ENCODE peak calls at places on chromosomes 6 and 20, in four cellular contexts. B, I, D and X are unnamed samples.
A peak's percentile ranks its signal among the peaks of the same experiment; 100 is the strongest.

GRCh38 chr6:97322226-97322625 is 39.2 kb upstream of the MMS22L start:
- DNase-seq in I (no peak), B (no peak), D (no peak), X (no peak)

GRCh38 chr6:10465633-10466499 is 51.0 kb upstream of the TFAP2A start:
- DNase-seq in B (peak; percentile 47), I (peak; percentile 85), D (no peak), X (peak; percentile 28)

GRCh38 chr6:145031962-145032361 is 703.4 kb downstream of the EPM2A start:
- DNase-seq in D (no peak), I (no peak), B (no peak), X (no peak)

GRCh38 chr20:25238319-25239037 is 9.4 kb upstream of the PYGB start:
- DNase-seq in B (no peak), I (no peak), D (no peak), X (peak; percentile 73)

GRCh38 chr20:5741089-5741488 is 9.1 kb upstream of the SHLD1 start:
- DNase-seq in B (peak; percentile 55), I (no peak), D (no peak), X (peak; percentile 76)

GRCh38 chr6:112485140-112485539 is 138.0 kb downstream of the RFPL4B start:
- DNase-seq in I (no peak), D (no peak), B (no peak), X (no peak)

GRCh38 chr6:136774228-136775041 is 17.8 kb downstream of the MAP3K5 start:
- DNase-seq in D (no peak), B (no peak), I (no peak), X (peak; percentile 85)

GRCh38 chr20:61939691-61940360 is 125.9 kb downstream of the TAF4 start:
- DNase-seq in I (peak; percentile 33), D (no peak), B (no peak), X (no peak)

GRCh38 chr20:699811-700338 is 24.3 kb upstream of the SCRT2 start:
- DNase-seq in D (no peak), B (no peak), I (no peak), X (no peak)

GRCh38 chr6:39876826-39877225 is 57.4 kb downstream of the MOCS1 start:
- DNase-seq in B (no peak), I (no peak), D (no peak), X (no peak)

GRCh38 chr20:11452326-11452725 is 465.4 kb upstream of the BTBD3 start:
- DNase-seq in D (no peak), B (no peak), I (no peak), X (peak; percentile 59)

GRCh38 chr20:32902456-32903420 is 44.0 kb downstream of the EFCAB8 start:
- DNase-seq in B (peak; percentile 70), D (no peak), I (peak; percentile 72), X (peak; percentile 41)

GRCh38 chr6:24980507-24981384 is 45.0 kb upstream of the RIPOR2 start:
- DNase-seq in D (no peak), B (no peak), I (peak; percentile 65), X (no peak)

GRCh38 chr20:62544505-62545055 is 68.8 kb upstream of the GATA5 start:
- DNase-seq in I (no peak), D (no peak), B (no peak), X (no peak)

GRCh38 chr6:9896806-9897205 is 518.1 kb downstream of the TFAP2A start:
- DNase-seq in B (no peak), D (no peak), I (no peak), X (no peak)

GRCh38 chr6:14309516-14309915 is 191.9 kb downstream of the CD83 start:
- DNase-seq in B (no peak), I (no peak), D (no peak), X (no peak)

GRCh38 chr6:152127429-152128165 is 320.1 kb downstream of the ESR1 start:
- DNase-seq in I (no peak), D (no peak), B (no peak), X (no peak)

GRCh38 chr20:35845561-35845960 is 73.7 kb downstream of the PHF20 start:
- DNase-seq in D (no peak), B (no peak), I (no peak), X (peak; percentile 50)

GRCh38 chr20:2103454-2104153 is 2.0 kb downstream of the STK35 start:
- DNase-seq in B (peak; percentile 18), I (no peak), D (no peak), X (no peak)

GRCh38 chr6:33874136-33874535 is 70.3 kb upstream of the MLN start:
- DNase-seq in D (no peak), B (no peak), I (no peak), X (no peak)

GRCh38 chr6:116405147-116405546 is 34.4 kb downstream of the DSE start:
- DNase-seq in B (no peak), I (no peak), D (peak; percentile 82), X (peak; percentile 84)

GRCh38 chr6:80618953-80619352 is 512.5 kb downstream of the BCKDHB start:
- DNase-seq in D (no peak), B (no peak), I (no peak), X (peak; percentile 63)

GRCh38 chr20:21339499-21339898 is 36.4 kb downstream of the XRN2 start:
- DNase-seq in D (no peak), I (no peak), B (no peak), X (peak; percentile 3)

GRCh38 chr6:136654086-136654485 is 103.9 kb upstream of the MAP7 start:
- DNase-seq in B (no peak), D (no peak), I (no peak), X (no peak)

GRCh38 chr6:152952866-152953509 is 29.9 kb downstream of the FBXO5 start:
- DNase-seq in I (no peak), B (no peak), D (no peak), X (peak; percentile 63)

GRCh38 chr20:38870733-38871559 is 55.3 kb upstream of the FAM83D start:
- DNase-seq in D (no peak), B (no peak), I (no peak), X (peak; percentile 1)

GRCh38 chr6:13045676-13046075 is 282.7 kb downstream of the TBC1D7 start:
- DNase-seq in D (no peak), B (no peak), I (no peak), X (no peak)

GRCh38 chr20:45343867-45344721 is 4.1 kb downstream of the SDC4 start:
- DNase-seq in I (no peak), D (no peak), B (peak; percentile 35), X (peak; percentile 93)

GRCh38 chr6:143406673-143407072 is 43.8 kb downstream of the ADAT2 start:
- DNase-seq in I (no peak), B (no peak), D (no peak), X (no peak)

GRCh38 chr6:143410859-143411270 is 39.6 kb downstream of the ADAT2 start:
- DNase-seq in I (no peak), D (no peak), B (no peak), X (peak; percentile 54)

GRCh38 chr6:143405381-143406154 is 44.9 kb downstream of the ADAT2 start:
- DNase-seq in B (no peak), I (no peak), D (no peak), X (peak; percentile 35)

GRCh38 chr6:143408787-143409162 is 41.7 kb downstream of the ADAT2 start:
- DNase-seq in B (no peak), D (no peak), I (no peak), X (no peak)

DNA sequence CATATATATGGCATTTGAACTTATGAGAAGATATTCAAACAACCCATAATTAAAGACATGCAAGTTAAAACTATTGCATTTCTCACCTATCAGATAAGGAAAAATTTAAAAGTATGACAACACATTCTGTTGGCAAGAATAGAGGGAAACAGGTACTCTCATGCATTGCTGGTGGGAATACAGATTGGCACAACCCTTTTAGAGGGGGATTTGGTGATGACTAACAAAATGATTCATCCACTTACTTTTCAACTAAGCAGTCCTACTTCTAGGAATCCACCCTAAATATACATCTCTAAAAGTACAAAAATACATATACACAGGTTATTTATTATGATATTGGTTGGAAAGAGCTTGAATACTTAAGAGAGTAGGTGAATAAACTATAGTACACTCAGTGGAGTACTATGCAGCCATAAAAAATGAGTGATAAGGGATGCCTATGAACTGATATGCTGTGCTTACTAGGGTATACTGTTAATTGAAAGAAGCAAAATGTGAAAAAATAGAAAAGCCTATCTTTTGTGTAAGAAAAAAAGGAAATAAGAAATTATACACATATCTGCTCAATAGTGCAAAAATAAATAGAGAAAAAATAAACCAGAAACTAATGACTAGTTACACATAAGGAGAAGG is 42.2 kb downstream of the ADAT2 start:
- DNase-seq in D (no peak), B (no peak), I (no peak), X (no peak)
- TF ChIP-seq POLR2A in D (no peak), B (no peak), I (no peak), X (no peak)

GRCh38 chr6:20866038-20866437 is 331.8 kb downstream of the CDKAL1 start:
- DNase-seq in B (no peak), D (no peak), I (no peak), X (no peak)

GRCh38 chr6:20868397-20869185 is 334.3 kb downstream of the CDKAL1 start:
- DNase-seq in D (no peak), B (no peak), I (no peak), X (no peak)

GRCh38 chr6:20861479-20861878 is 327.2 kb downstream of the CDKAL1 start:
- DNase-seq in B (no peak), I (no peak), D (no peak), X (no peak)

GRCh38 chr6:20870493-20870892 is 336.2 kb downstream of the CDKAL1 start:
- DNase-seq in D (no peak), B (no peak), I (no peak), X (no peak)

GRCh38 chr6:20866940-20867630 is 332.8 kb downstream of the CDKAL1 start:
- DNase-seq in D (no peak), I (no peak), B (no peak), X (peak; percentile 68)
- TF ChIP-seq CHD1 in D (no peak), I (no peak), B (no peak), X (no peak)

GRCh38 chr20:16366548-16366947 is 206.7 kb downstream of the KIF16B start:
- DNase-seq in B (no peak), D (no peak), I (no peak), X (no peak)

GRCh38 chr20:16369441-16369840 is 203.8 kb downstream of the KIF16B start:
- DNase-seq in B (no peak), D (no peak), I (no peak), X (no peak)

GRCh38 chr20:16367948-16368560 is 205.2 kb downstream of the KIF16B start:
- DNase-seq in D (no peak), B (no peak), I (no peak), X (no peak)

GRCh38 chr20:16363832-16364687 is 209.2 kb downstream of the KIF16B start:
- DNase-seq in D (no peak), B (no peak), I (no peak), X (no peak)

GRCh38 chr20:16368645-16369292 is 204.5 kb downstream of the KIF16B start:
- DNase-seq in I (no peak), B (no peak), D (no peak), X (peak; percentile 78)
- TF ChIP-seq POLR2A in I (no peak), B (no peak), D (no peak), X (no peak)

DNA sequence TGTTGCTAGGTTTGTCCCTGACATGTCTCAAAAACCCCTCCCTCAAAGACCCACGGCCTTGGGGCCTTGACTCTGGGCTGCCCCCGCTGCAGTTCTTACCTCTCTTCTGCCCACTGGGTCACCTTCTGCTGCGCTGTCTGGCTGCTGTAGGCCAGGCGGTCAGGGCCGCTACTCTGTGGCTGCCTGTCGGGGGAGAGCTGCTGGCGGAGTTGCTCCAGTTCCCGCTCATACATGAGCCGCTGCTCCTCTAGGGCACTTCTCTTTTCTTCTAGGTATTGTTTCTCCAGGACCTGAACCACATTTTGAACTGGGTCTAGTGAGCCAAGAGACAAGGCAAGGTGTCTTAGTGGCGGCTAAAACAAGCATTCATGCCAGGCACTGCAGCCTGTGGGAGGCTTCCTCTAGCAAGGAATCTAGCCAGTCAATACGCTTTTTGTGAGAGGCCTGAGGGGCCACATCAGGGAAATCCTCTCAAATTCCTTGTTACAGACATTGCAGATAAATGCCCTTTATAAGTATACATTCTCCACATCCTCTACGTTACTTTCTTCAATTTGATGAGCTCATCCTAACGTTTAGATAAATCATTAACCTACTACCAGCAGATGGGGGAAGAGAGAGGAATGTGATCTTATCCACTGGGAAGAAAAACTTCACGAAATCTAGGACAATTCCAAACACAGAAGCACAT is 110.3 kb upstream of the NUP153 start:
- DNase-seq in B (no peak), D (no peak), I (no peak), X (peak; percentile 75)
- TF ChIP-seq CHD1 in B (no peak), D (no peak), I (no peak), X (no peak)